ENCODE peak calls at places on chromosome 20, in nine cellular contexts. C is ascending aorta, M is dorsolateral prefrontal cortex, S is cardiac muscle cell, G is GM06990, O is endodermal cell, E is Peyer's patch, A is stomach, V is pancreas. F is an unnamed sample.

GRCh38 chr20:51768759-51769517 is 748 bp upstream of the ATP9A start:
- DNase-seq in C (no peak), M (peak; percentile 40), S (no peak), G (no peak), O (no peak), E (no peak), A (no peak), V (no peak), F (no peak)

GRCh38 chr20:36866681-36867485 is 9.1 kb upstream of the TLDC2 start:
- DNase-seq in C (no peak), M (no peak), S (no peak), G (no peak), O (no peak), E (no peak), A (no peak), V (no peak), F (no peak)

GRCh38 chr20:32064667-32065066 is 12.6 kb downstream of the HCK start:
- DNase-seq in C (no peak), M (no peak), S (no peak), G (peak; percentile 57), O (no peak), E (no peak), A (no peak), V (no peak), F (no peak)

GRCh38 chr20:8062781-8063180 is 43.2 kb upstream of the TMX4 start:
- DNase-seq in C (no peak), M (no peak), S (no peak), G (no peak), O (no peak), E (no peak), A (no peak), V (no peak), F (no peak)

GRCh38 chr20:36832791-36833190 is 43.1 kb upstream of the TLDC2 start:
- DNase-seq in C (no peak), M (no peak), S (no peak), G (no peak), O (no peak), E (no peak), A (no peak), V (no peak), F (no peak)

GRCh38 chr20:8803065-8803464 is 265.8 kb upstream of the PLCB4 start:
- DNase-seq in C (no peak), M (no peak), S (peak; percentile 74), G (no peak), O (no peak), E (no peak), A (no peak), V (no peak), F (no peak)

GRCh38 chr20:2006452-2007381 is 12.9 kb upstream of the PDYN start:
- DNase-seq in C (no peak), M (peak; percentile 39), S (peak; percentile 52), G (no peak), O (peak; percentile 81), E (no peak), A (peak; percentile 27), V (no peak), F (peak; percentile 30)

GRCh38 chr20:22430746-22431168 is 153.6 kb downstream of the FOXA2 start:
- DNase-seq in C (no peak), M (no peak), S (no peak), G (no peak), O (no peak), E (no peak), A (no peak), V (no peak), F (no peak)

GRCh38 chr20:39004508-39004907 is 42.4 kb downstream of the DHX35 start:
- DNase-seq in C (no peak), M (no peak), S (no peak), G (no peak), O (no peak), E (peak; percentile 67), A (peak; percentile 82), V (peak; percentile 4), F (no peak)

GRCh38 chr20:43191946-43192847 is 2.5 kb upstream of the PTPRT start:
- DNase-seq in C (no peak), M (peak; percentile 14), S (peak; percentile 56), G (no peak), O (peak; percentile 91), E (no peak), A (no peak), V (peak; percentile 9), F (peak; percentile 32)

GRCh38 chr20:12883507-12883885 is 125.3 kb upstream of the SPTLC3 start:
- DNase-seq in C (no peak), M (no peak), S (no peak), G (no peak), O (no peak), E (no peak), A (no peak), V (no peak), F (no peak)

GRCh38 chr20:20546402-20546801 is 166.0 kb downstream of the RALGAPA2 start:
- DNase-seq in C (no peak), M (no peak), S (no peak), G (peak; percentile 18), O (no peak), E (no peak), A (no peak), V (no peak), F (no peak)

GRCh38 chr20:36084897-36085617 is 69.5 kb upstream of the EPB41L1 start:
- DNase-seq in C (no peak), M (no peak), S (no peak), G (no peak), O (no peak), E (no peak), A (no peak), V (no peak), F (no peak)

GRCh38 chr20:2624190-2624589 is 28.2 kb upstream of the NOP56 start:
- DNase-seq in C (peak; percentile 67), M (no peak), S (no peak), G (no peak), O (no peak), E (no peak), A (no peak), V (no peak), F (no peak)

DNA sequence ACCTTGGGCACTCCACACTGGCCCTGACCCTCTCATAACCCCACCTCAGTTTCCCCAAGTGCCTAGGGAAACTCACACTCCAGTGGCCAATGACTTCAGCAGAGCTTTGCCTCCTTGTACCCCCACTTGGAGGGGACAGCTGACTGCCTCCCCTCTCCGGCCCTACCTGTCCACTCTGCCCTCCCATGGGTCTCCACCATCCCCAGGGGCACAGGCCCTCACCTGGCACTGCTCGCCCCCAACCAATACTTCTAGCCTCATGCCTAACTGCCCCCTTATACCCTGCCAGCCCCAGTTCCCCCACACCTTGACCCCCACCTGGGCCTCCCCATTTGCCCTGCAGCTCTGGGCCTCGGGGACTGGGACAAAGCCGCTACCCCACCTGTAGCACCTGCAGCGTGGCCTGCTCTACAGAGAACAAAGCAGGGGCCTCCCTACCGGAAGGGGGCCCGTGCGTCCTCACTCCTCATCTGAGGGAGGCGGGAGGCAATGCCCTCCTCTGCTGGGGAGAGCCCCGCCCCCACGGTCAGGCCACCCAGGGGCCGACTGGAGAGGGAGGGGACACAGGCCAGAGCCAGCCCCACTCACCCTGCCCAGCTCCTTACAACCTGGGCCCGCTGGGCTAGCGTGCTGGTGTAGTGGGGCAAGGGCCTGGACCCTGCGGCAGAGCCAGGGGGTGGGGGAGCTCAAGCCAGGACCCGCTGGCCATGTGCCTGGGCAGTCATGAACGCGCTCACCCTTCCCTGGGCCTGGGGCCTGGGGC is 8.2 kb downstream of the LAMA5 start:
- DNase-seq in C (no peak), M (no peak), S (no peak), G (no peak), O (peak; percentile 51), E (no peak), A (no peak), V (no peak), F (no peak)
- H3K4me3 ChIP-seq in C (peak overlapping the region; percentile 60), M (no peak overlapping the region), S (no peak overlapping the region), G (no peak overlapping the region), O (no peak overlapping the region), E (no peak overlapping the region), A (no peak overlapping the region), V (no peak overlapping the region), F (no peak overlapping the region)

GRCh38 chr20:53594068-53595017 is 704 bp upstream of the ZNF217 start:
- DNase-seq in C (peak; percentile 98), M (peak; percentile 93), S (peak; percentile 98), G (peak; percentile 91), O (peak; percentile 99), E (peak; percentile 99), A (peak; percentile 99), V (peak; percentile 94), F (peak; percentile 94)
- TF ChIP-seq CTCF in C (no peak), M (peak; percentile 19), S (peak; percentile 13), G (no peak), O (peak; percentile 67), E (peak; percentile 23), A (no peak), V (no peak), F (no peak)

GRCh38 chr20:48864254-48864653 is 36.5 kb upstream of the PREX1 start:
- DNase-seq in C (no peak), M (no peak), S (no peak), G (no peak), O (no peak), E (no peak), A (no peak), V (no peak), F (no peak)

GRCh38 chr20:48862279-48862678 is 34.5 kb upstream of the PREX1 start:
- DNase-seq in C (no peak), M (no peak), S (no peak), G (no peak), O (no peak), E (no peak), A (no peak), V (no peak), F (no peak)

GRCh38 chr20:48864738-48865318 is 37.0 kb upstream of the PREX1 start:
- DNase-seq in C (no peak), M (no peak), S (no peak), G (no peak), O (no peak), E (no peak), A (no peak), V (no peak), F (no peak)

GRCh38 chr20:48858075-48858790 is 30.4 kb upstream of the PREX1 start:
- DNase-seq in C (no peak), M (no peak), S (peak; percentile 39), G (no peak), O (peak; percentile 75), E (no peak), A (no peak), V (no peak), F (no peak)

GRCh38 chr20:48861444-48861843 is 33.6 kb upstream of the PREX1 start:
- DNase-seq in C (no peak), M (no peak), S (no peak), G (peak; percentile 55), O (no peak), E (no peak), A (no peak), V (no peak), F (no peak)
- H3K4me3 ChIP-seq in C (no peak overlapping the region), M (no peak overlapping the region), S (no peak overlapping the region), G (no peak overlapping the region), O (no peak overlapping the region), E (no peak overlapping the region), A (no peak overlapping the region), V (no peak overlapping the region), F (no peak overlapping the region)

DNA sequence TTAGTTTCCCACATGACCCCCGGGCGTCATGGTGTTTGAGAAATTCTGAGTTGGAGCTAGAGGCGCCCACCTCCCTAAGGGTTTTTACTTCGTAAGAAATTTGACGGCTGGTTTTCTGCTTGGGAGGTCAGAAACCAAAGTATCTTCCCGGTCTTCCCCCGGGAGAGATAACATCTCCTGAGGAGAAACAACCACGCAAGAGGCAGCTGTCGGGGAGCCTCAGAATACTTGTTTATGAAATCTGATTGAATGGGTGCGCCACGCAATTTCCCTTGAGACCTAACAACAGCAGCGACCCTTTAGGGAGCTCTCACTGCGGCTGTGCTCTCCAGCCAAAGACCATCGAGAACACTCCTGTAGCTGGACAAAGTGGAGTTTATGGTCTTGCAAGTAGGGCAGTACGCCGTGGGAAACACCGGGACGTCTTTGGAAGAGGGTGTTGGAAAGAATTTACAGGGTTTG is 588 bp upstream of the EIF2S2 start:
- DNase-seq in C (no peak), M (peak; percentile 10), S (peak; percentile 60), G (no peak), O (no peak), E (peak; percentile 57), A (peak; percentile 32), V (no peak), F (no peak)
- TF ChIP-seq CTCF in C (no peak), M (no peak), S (no peak), G (no peak), O (no peak), E (no peak), A (no peak), V (no peak), F (no peak)

F was measured in lung.